ENCODE peak calls at places on chromosomes 7 and 10, in six cellular contexts. I is cardiac fibroblast, Y is prostate gland, D is fibroblast of pulmonary artery, A is Peyer's patch, P is heart right ventricle. O is an unnamed sample.

GRCh38 chr10:76085002-76085401 is 653.6 kb downstream of the LRMDA start:
- DNase-seq in Y (no peak), A (no peak), P (no peak), D (no peak), I (no peak), O (no peak)

GRCh38 chr10:73414230-73414981 is 548 bp upstream of the ANXA7 start:
- DNase-seq in I (no peak), D (no peak), A (no peak), Y (no peak), P (no peak), O (no peak)

GRCh38 chr10:18340496-18341051 is 200.3 kb downstream of the CACNB2 start:
- DNase-seq in D (peak), A (no peak), Y (no peak), P (peak), I (peak), O (no peak)

GRCh38 chr10:70191906-70192305 is 21.6 kb upstream of the SAR1A start:
- DNase-seq in D (peak), P (no peak), I (peak), A (no peak), Y (no peak), O (no peak)

GRCh38 chr7:59986-60675 is 132.2 kb upstream of the FAM20C start:
- DNase-seq in P (no peak), D (no peak), Y (no peak), I (no peak), A (no peak), O (no peak)

GRCh38 chr10:114073787-114074186 is 30.1 kb downstream of the ADRB1 start:
- DNase-seq in P (no peak), D (no peak), I (no peak), Y (no peak), A (peak), O (no peak)

GRCh38 chr7:13742126-13742525 is 247.3 kb downstream of the ETV1 start:
- DNase-seq in I (peak), A (no peak), D (peak), Y (no peak), P (no peak), O (no peak)

GRCh38 chr7:14407246-14408015 is 418.0 kb upstream of the ETV1 start:
- DNase-seq in Y (no peak), P (no peak), D (no peak), I (no peak), A (no peak), O (no peak)

GRCh38 chr7:48304641-48305040 is 133.4 kb downstream of the ABCA13 start:
- DNase-seq in D (no peak), I (no peak), P (no peak), Y (no peak), A (no peak), O (no peak)

GRCh38 chr7:55574062-55574717 is 1.9 kb upstream of the VOPP1 start:
- DNase-seq in D (peak), A (no peak), I (peak), Y (no peak), P (no peak), O (no peak)

GRCh38 chr10:115417585-115418265 is 324.6 kb downstream of the ATRNL1 start:
- DNase-seq in A (no peak), P (no peak), D (peak), I (peak), Y (peak), O (peak)

GRCh38 chr7:2774935-2775334 is 69.2 kb downstream of the GNA12 start:
- DNase-seq in D (no peak), P (no peak), A (no peak), I (no peak), Y (no peak), O (no peak)

GRCh38 chr10:93751832-93752231 is 5.9 kb upstream of the LGI1 start:
- DNase-seq in Y (no peak), P (no peak), A (no peak), I (peak), D (peak), O (no peak)

GRCh38 chr10:26437637-26438461 is at the start of gene APBB1IP:
- DNase-seq in A (peak), Y (no peak), D (peak), P (peak), I (peak), O (peak)

GRCh38 chr7:74480861-74481417 is 27.2 kb downstream of the GTF2IRD1 start:
- DNase-seq in A (no peak), D (peak), P (peak), I (peak), Y (no peak), O (peak)

GRCh38 chr10:75071164-75071489 is 40.3 kb upstream of the SAMD8 start:
- DNase-seq in D (peak), P (peak), Y (no peak), A (no peak), I (no peak), O (no peak)

GRCh38 chr7:96016735-96017134 is 244.4 kb downstream of the DYNC1I1 start:
- DNase-seq in Y (no peak), D (no peak), I (no peak), A (no peak), P (no peak), O (no peak)

GRCh38 chr7:32266932-32267475 is 196.8 kb upstream of the PDE1C start:
- DNase-seq in I (no peak), D (no peak), P (no peak), A (no peak), Y (no peak), O (no peak)

GRCh38 chr10:128907155-128907554 is 559.9 kb upstream of the MGMT start:
- DNase-seq in Y (no peak), D (no peak), A (no peak), P (no peak), I (no peak), O (no peak)

GRCh38 chr10:128912568-128913311 is 554.3 kb upstream of the MGMT start:
- DNase-seq in D (no peak), P (no peak), I (no peak), Y (no peak), A (no peak), O (no peak)

GRCh38 chr10:128908109-128908898 is 558.7 kb upstream of the MGMT start:
- DNase-seq in A (no peak), P (no peak), I (no peak), D (no peak), Y (no peak), O (no peak)
- H3K4me3 ChIP-seq in A (no peak), P (no peak), I (no peak), D (no peak), Y (no peak), O (no peak)

GRCh38 chr10:1281402-1281782 is 225.2 kb downstream of the WDR37 start:
- DNase-seq in D (no peak), A (no peak), I (no peak), P (no peak), Y (no peak), O (no peak)

GRCh38 chr10:1274746-1275544 is 218.8 kb downstream of the WDR37 start:
- DNase-seq in I (no peak), Y (no peak), P (no peak), D (no peak), A (no peak), O (no peak)

GRCh38 chr10:1280436-1281401 is 224.5 kb downstream of the WDR37 start:
- DNase-seq in D (no peak), I (no peak), Y (no peak), P (no peak), A (no peak), O (no peak)

GRCh38 chr10:1274098-1274745 is 218.0 kb downstream of the WDR37 start:
- DNase-seq in D (no peak), I (no peak), Y (no peak), P (no peak), A (no peak), O (no peak)

GRCh38 chr10:1278304-1278703 is 222.1 kb downstream of the WDR37 start:
- DNase-seq in A (no peak), I (no peak), D (no peak), P (no peak), Y (no peak), O (no peak)
- H3K4me3 ChIP-seq in A (no peak), I (no peak), D (no peak), P (no peak), Y (no peak), O (no peak)

GRCh38 chr10:35135861-35136260 is 9.2 kb downstream of the CREM start:
- DNase-seq in I (no peak), A (peak), Y (no peak), P (no peak), D (no peak), O (no peak)

GRCh38 chr10:35129185-35129674 is 2.6 kb downstream of the CREM start:
- DNase-seq in Y (no peak), A (no peak), P (no peak), I (no peak), D (no peak), O (no peak)

GRCh38 chr10:35130588-35131146 is 4.0 kb downstream of the CREM start:
- DNase-seq in Y (peak), I (no peak), D (no peak), A (no peak), P (no peak), O (no peak)

GRCh38 chr10:35133586-35133985 is 6.9 kb downstream of the CREM start:
- DNase-seq in Y (no peak), P (no peak), A (no peak), I (no peak), D (no peak), O (no peak)

GRCh38 chr10:35132727-35133126 is 6.1 kb downstream of the CREM start:
- DNase-seq in Y (no peak), I (no peak), D (no peak), A (no peak), P (no peak), O (no peak)
- H3K4me3 ChIP-seq in Y (no peak), I (no peak), D (no peak), A (no peak), P (no peak), O (no peak)

DNA sequence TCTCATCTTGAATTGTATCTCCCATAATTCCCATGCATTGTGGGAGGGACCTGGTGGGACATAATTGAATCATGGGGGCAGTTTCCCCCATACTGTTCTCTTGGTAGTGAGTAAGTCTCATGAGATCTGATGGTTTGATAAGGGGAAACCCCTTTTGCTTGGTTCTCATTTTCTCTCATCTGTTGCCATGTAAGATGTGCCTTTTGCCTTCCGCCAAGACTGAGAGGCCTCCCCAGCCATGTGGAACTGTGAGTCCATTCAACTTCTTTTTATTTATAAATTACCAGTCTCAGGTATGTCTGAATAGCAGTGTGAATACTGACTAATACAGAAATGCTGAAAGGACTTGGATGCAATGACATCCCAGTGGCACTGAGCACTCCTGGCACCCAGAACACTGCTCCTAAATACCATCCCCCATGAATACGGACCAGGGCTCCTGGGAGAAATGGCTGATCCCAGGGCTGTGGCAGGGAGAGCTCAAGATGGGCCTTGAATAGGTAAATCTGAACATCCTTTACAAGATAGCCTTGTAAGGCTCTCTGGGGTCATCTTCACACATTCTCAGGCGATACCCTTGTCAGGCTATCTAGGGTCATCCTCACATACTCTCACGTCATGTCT is 19.4 kb downstream of the ZFAND2A start:
- DNase-seq in A (no peak), P (no peak), I (no peak), D (no peak), Y (no peak), O (no peak)
- H3K4me3 ChIP-seq in A (no peak), P (no peak), I (no peak), D (no peak), Y (no peak), O (no peak)

DNA sequence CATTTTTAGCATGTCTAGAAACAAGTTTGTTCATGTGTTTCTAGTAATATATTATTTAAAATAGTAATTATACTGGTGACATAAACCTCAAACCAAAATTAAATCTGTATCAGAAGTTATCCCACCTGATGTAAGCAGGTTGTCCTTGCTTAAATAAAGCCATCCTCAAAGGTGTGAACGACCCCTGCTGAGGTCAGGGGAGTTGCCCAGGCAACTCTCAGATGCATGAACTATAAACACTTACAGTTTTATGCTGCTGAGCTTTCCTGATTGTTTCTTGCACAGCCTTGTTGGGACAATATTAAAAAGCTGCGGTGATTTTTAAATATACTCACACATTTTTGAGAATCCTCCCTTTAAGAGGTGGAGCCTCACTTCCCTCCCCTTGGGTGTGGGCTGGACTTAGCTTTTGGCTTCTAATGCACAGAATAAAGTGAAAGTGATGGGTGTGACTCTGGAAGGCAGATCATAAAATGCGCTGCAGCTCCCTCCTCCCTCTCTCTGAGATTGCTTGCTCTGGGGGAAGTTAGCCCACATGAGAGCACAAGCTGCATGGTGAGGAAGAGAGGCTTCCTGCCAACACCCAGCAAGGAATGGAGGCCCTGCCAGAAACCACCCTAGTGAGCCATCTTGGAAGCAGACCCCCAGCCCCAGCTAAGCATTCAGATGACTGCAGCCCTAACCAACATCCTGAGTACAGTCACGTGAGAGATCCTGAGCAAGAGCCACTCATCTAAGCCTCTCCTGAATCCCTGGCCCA is 152.7 kb downstream of the SKIDA1 start:
- DNase-seq in D (peak), P (peak), A (no peak), I (peak), Y (peak), O (peak)
- H3K4me3 ChIP-seq in D (peak), P (no peak), A (no peak), I (peak), Y (no peak), O (no peak)

GRCh38 chr7:150378853-150379589 is at the start of gene ZNF775:
- DNase-seq in Y (peak), D (peak), A (peak), I (peak), P (peak), O (peak)

GRCh38 chr7:150378115-150378852 is 846 bp upstream of the ZNF775 start:
- DNase-seq in A (peak), D (peak), P (peak), Y (peak), I (peak), O (peak)

GRCh38 chr7:150376560-150376959 is 2.6 kb upstream of the ZNF775 start:
- DNase-seq in Y (no peak), I (no peak), P (no peak), A (no peak), D (no peak), O (no peak)

GRCh38 chr7:150375662-150376521 is 3.2 kb upstream of the ZNF775 start:
- DNase-seq in Y (no peak), A (no peak), D (no peak), P (no peak), I (no peak), O (no peak)

DNA sequence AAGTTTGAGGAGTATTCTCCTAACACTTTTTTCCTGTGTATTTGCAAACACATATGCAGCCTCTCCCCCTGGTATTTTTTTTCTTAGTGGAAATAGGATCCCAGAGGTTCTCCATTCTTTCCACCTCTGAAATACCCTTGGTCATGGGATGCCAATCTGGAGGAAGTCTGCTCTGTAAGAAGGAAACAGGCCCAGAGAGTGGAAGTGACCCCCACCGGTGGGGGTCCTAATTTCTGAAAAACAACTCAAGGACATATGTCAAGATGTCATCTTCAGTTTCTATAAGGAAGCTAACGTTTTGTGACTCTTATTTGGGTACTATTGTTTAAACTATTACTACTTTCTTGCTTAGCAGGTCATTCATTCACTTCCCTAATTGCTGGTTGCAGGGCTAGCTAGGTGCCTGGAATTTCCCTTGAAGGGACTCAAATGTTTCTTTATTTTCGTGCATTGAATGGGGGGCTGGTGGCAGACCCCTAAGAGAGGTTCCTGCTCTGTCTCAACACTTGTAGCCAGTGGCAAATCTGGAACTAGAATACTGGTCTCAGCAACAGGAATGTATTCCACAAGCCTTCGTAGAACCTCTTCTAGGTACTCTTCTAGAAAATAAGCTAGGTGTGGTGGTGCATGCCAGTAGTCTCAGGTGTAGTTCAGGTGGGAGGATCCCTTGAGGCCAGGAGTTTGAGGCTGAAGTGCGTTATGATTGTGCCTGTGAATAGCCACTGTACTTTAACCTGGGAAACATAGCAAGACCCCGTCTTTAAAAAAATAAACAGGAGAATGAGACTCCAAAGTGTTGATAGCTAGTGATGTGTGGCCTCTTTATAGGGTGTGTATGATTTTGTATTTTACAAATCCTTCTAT is 1.8 kb upstream of the ZNF775 start:
- DNase-seq in I (no peak), A (no peak), D (no peak), P (no peak), Y (no peak), O (no peak)
- H3K4me3 ChIP-seq in I (no peak), A (no peak), D (no peak), P (no peak), Y (no peak), O (no peak)

DNA sequence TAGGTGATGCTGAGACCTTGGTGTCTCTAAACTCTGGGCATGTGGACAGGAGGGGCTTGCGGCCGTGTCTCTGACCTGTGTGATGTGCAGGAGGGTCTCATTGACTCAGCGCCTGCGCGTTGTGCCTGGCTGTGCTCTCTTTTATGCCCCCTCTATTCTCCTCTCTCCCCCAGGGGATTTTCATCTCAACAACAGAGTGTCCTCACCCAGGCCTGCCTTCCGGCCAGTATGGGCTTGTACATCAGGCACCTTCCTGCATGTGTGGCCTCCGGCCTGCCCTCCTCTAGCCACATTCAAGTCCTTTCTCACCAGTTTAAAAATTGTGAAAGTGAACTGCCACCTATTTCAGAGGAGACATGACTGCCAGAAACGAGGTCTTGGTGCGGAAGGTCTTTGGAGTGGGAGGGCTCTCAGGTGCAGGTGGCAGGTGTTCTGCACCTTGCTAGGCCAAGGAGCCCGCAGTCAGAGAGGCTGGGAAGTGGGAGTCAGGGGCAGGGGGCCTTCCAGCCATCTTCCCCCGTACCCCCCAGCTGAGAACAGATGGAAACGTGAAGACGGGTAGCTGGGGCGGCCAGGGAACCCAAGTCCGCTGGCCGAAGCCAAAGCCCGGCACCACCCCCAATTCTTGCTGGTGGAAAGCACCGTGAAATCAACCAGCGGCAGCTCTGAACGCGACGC is 531 bp upstream of the INTS15 start:
- DNase-seq in Y (no peak), A (no peak), P (no peak), I (no peak), D (no peak), O (no peak)
- H3K4me3 ChIP-seq in Y (peak), A (peak), P (peak), I (peak), D (peak), O (no peak)

GRCh38 chr7:30091431-30092386 is 43.1 kb upstream of the MTURN start:
- DNase-seq in D (peak), P (no peak), Y (no peak), A (no peak), I (peak), O (no peak)
- H3K4me3 ChIP-seq in D (no peak), P (no peak), Y (no peak), A (no peak), I (no peak), O (no peak)